ENCODE peak calls at places on chromosomes 7 and 10, in four cellular contexts. J is fibroblast of pulmonary artery, Z is progenitor cell of endocrine pancreas, D is RWPE2. H is an unnamed sample.

GRCh38 chr7:38367301-38367700 is 93.9 kb upstream of the TARP start:
- DNase-seq in J (no peak), Z (no peak), D (no peak), H (peak)

GRCh38 chr10:98994030-98994429 is 241.6 kb downstream of the HPSE2 start:
- DNase-seq in J (no peak), Z (no peak), D (no peak), H (no peak)

GRCh38 chr10:132236881-132237280 is 50.1 kb downstream of the DPYSL4 start:
- DNase-seq in J (no peak), Z (no peak), D (no peak), H (no peak)

GRCh38 chr7:157079116-157079515 is 59.6 kb upstream of the UBE3C start:
- DNase-seq in J (no peak), Z (no peak), D (no peak), H (no peak)

GRCh38 chr10:105973912-105974311 is 1190.6 kb downstream of the SORCS1 start:
- DNase-seq in J (no peak), Z (no peak), D (no peak), H (no peak)

GRCh38 chr10:46304671-46305429 is 18.1 kb downstream of the ANTXRL start:
- DNase-seq in J (no peak), Z (no peak), D (no peak), H (no peak)

GRCh38 chr10:101458869-101459268 is 104.9 kb downstream of the BTRC start:
- DNase-seq in J (no peak), Z (no peak), D (no peak), H (no peak)

GRCh38 chr10:96513686-96514551 is at the start of gene TLL2:
- DNase-seq in J (peak), Z (peak), D (peak), H (no peak)

GRCh38 chr10:97188234-97188847 is 2.6 kb upstream of the SLIT1 start:
- DNase-seq in J (no peak), Z (no peak), D (no peak), H (no peak)

GRCh38 chr10:2005546-2005945 is 268.2 kb upstream of the ADARB2 start:
- DNase-seq in J (no peak), Z (no peak), D (no peak), H (no peak)

GRCh38 chr7:139541600-139542307 is 18.3 kb downstream of the CLEC2L start:
- DNase-seq in J (no peak), Z (no peak), D (no peak), H (no peak)

GRCh38 chr10:77875730-77876129 is 50.8 kb downstream of the DLG5 start:
- DNase-seq in J (no peak), Z (no peak), D (no peak), H (no peak)

GRCh38 chr10:85036661-85037060 is 708.3 kb downstream of the CCSER2 start:
- DNase-seq in J (no peak), Z (no peak), D (no peak), H (no peak)

GRCh38 chr10:101467286-101467770 is 113.4 kb downstream of the BTRC start:
- DNase-seq in J (peak), Z (no peak), D (no peak), H (peak)

GRCh38 chr10:95236068-95236903 is 42.2 kb downstream of the ACSM6 start:
- DNase-seq in J (peak), Z (no peak), D (no peak), H (peak)

GRCh38 chr7:47253650-47254080 is 328.2 kb downstream of the TNS3 start:
- DNase-seq in J (peak), Z (no peak), D (no peak), H (no peak)

GRCh38 chr10:85864173-85864549 is 502.4 kb downstream of the GRID1 start:
- DNase-seq in J (no peak), Z (no peak), D (no peak), H (no peak)

GRCh38 chr7:50962962-50963374 is 180.3 kb upstream of the GRB10 start:
- DNase-seq in J (peak), Z (no peak), D (peak), H (no peak)

GRCh38 chr7:8037151-8037550 is 68.6 kb downstream of the GLCCI1 start:
- DNase-seq in J (no peak), Z (no peak), D (no peak), H (no peak)

DNA sequence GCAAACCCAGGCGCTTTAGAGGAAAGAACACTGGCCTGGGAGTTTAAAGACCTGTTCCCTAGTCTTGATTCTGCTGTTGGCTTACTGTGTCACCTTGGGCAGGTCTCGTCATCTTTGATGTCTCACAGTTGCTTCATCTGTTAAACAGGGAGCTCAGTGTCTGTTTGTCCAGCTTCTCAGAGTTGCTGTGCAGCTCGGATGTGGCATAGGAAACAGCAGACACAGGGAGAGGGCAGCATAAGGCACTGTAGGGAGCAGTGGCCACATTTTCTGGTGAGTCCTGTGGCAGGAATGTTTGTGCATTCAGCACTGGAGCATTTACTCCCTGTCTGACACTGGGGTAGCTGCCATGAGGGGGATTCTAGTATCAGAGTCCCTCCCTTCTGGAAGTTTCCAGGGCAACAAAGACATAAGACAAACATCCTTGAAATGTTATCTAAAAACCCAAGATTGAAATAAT is 2.0 kb downstream of the REPIN1 start:
- DNase-seq in J (peak), Z (no peak), D (no peak), H (no peak)
- TF ChIP-seq CTCF in J (no peak), Z (no peak), D (no peak), H (no peak)

DNA sequence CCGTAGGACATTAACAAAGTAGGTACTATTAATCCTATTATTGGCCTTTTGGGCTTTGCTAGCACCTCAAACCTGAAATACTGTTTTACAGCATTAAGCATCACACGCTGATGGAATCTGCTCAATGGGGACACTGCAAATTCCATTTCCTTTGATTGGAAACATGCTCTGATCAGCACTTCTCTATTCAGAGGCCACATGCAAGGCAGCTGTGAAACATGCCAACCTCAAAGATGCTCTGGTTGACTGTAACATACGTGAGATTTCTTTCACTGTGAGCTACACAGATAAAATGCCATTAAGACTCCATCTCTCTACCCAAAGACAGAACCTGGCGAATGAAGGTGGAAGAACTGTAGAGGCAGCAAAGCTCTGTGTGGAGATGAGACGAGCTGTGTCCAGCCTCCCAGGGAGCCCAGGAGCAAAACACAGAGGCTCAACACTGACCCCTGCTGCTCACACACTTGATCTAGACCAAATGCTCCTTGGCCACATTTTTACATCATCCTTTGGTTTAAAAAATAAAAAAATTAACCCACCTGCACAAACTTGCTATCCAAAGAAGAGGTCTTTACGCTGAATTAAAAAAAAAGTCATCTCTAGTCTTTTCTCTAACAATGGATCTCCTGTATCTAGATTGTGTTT is 8.0 kb downstream of the RSU1 start:
- DNase-seq in J (peak), Z (peak), D (no peak), H (no peak)
- TF ChIP-seq CTCF in J (peak), Z (peak), D (peak), H (peak)

GRCh38 chr10:113978802-113979201 is 64.9 kb upstream of the ADRB1 start:
- DNase-seq in J (no peak), Z (no peak), D (no peak), H (no peak)
- TF ChIP-seq CTCF in J (no peak), Z (no peak), D (no peak), H (no peak)

GRCh38 chr7:84914598-84914997 is 272.3 kb downstream of the SEMA3D start:
- DNase-seq in J (no peak), Z (no peak), D (no peak), H (no peak)
- TF ChIP-seq CTCF in J (peak), Z (no peak), D (peak), H (no peak)

GRCh38 chr7:106177295-106177690 is 65.2 kb upstream of the SYPL1 start:
- DNase-seq in J (no peak), Z (no peak), D (no peak), H (no peak)

GRCh38 chr7:106177738-106178592 is 65.9 kb upstream of the SYPL1 start:
- DNase-seq in J (no peak), Z (no peak), D (no peak), H (no peak)

GRCh38 chr7:106179256-106179655 is 67.1 kb upstream of the SYPL1 start:
- DNase-seq in J (no peak), Z (no peak), D (no peak), H (no peak)

GRCh38 chr7:106176414-106177294 is 64.5 kb upstream of the SYPL1 start:
- DNase-seq in J (peak), Z (peak), D (peak), H (no peak)

DNA sequence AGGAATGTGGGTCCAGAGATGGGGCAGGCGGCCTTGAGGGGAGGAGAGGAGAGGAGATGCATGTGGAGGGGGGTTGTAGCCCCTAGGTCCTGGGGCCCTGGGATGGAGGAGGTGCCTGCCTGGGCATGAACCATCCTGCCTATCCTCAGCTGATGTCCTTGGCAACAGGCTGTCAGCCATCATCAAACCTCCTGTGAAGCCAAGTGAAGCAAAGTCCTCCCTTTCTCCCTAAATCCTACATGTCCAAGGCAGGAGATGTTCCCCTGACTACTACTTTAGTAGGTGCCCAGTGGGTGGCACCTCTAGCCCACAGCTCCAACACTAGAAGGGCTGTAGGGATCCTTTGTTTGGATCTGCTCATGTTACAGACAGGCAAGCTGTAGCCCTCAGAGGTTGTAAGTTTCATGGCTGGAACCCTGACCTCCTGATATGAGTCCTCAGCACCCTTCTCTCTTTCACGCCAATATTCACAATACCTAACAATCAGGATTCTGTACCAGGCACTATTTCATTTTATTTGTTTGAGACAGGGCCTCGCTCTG is 66.6 kb upstream of the SYPL1 start:
- DNase-seq in J (peak), Z (no peak), D (no peak), H (no peak)
- TF ChIP-seq CTCF in J (peak), Z (no peak), D (peak), H (peak)